ENCODE peak calls at places on chromosomes 7 and 10, in four cellular contexts. E, O, W and Z are unnamed samples.
A peak's percentile ranks its signal among the peaks of the same experiment; 100 is the strongest.

GRCh38 chr10:24681476-24682088 is 42.1 kb downstream of the ARHGAP21 start:
- DNase-seq in W (no peak), O (peak; percentile 15), E (no peak), Z (no peak)

GRCh38 chr7:75727881-75728592 is 10.7 kb downstream of the HIP1 start:
- DNase-seq in E (no peak), W (no peak), O (no peak), Z (no peak)

GRCh38 chr10:58817499-58817898 is 304.8 kb downstream of the BICC1 start:
- DNase-seq in E (no peak), O (no peak), W (no peak), Z (no peak)

GRCh38 chr7:26345837-26346236 is 54.2 kb downstream of the SNX10 start:
- DNase-seq in E (no peak), O (no peak), W (no peak), Z (no peak)

GRCh38 chr10:28906934-28907333 is 229.6 kb downstream of the BAMBI start:
- DNase-seq in E (no peak), O (no peak), W (no peak), Z (no peak)

GRCh38 chr10:110609592-110609991 is 34.5 kb upstream of the RBM20 start:
- DNase-seq in W (peak; percentile 59), O (no peak), E (no peak), Z (no peak)

GRCh38 chr7:81135322-81135721 is 216.5 kb upstream of the SEMA3C start:
- DNase-seq in W (no peak), O (no peak), E (no peak), Z (no peak)

GRCh38 chr7:3065724-3066143 is 22.1 kb upstream of the CARD11 start:
- DNase-seq in E (no peak), W (peak; percentile 46), O (peak; percentile 79), Z (peak; percentile 51)

GRCh38 chr10:2202401-2202800 is 465.1 kb upstream of the ADARB2 start:
- DNase-seq in W (no peak), E (no peak), O (no peak), Z (peak; percentile 10)

GRCh38 chr7:22435105-22435504 is 64.9 kb downstream of the STEAP1B start:
- DNase-seq in O (no peak), E (peak; percentile 68), W (no peak), Z (no peak)

GRCh38 chr10:60414877-60415585 is 25.4 kb upstream of the ANK3 start:
- DNase-seq in W (no peak), O (no peak), E (no peak), Z (no peak)

GRCh38 chr7:151018421-151019129 is 5.7 kb downstream of the ATG9B start:
- DNase-seq in E (no peak), O (no peak), W (no peak), Z (no peak)

GRCh38 chr7:10790910-10791309 is 182.8 kb upstream of the PHF14 start:
- DNase-seq in E (no peak), O (no peak), W (no peak), Z (no peak)

GRCh38 chr10:122236690-122237306 is 34.3 kb upstream of the BTBD16 start:
- DNase-seq in O (no peak), W (peak; percentile 82), E (no peak), Z (no peak)

GRCh38 chr10:31630866-31631567 is 297.6 kb downstream of the ARHGAP12 start:
- DNase-seq in E (peak; percentile 50), W (no peak), O (no peak), Z (no peak)

GRCh38 chr10:32957341-32958084 is 517 bp downstream of the ITGB1 start:
- DNase-seq in W (peak; percentile 82), E (no peak), O (peak; percentile 50), Z (peak; percentile 73)

GRCh38 chr10:13206546-13207443 is 27.4 kb downstream of the UCMA start:
- DNase-seq in W (peak; percentile 44), O (no peak), E (no peak), Z (no peak)

GRCh38 chr10:100744980-100745881 is at the start of gene PAX2:
- DNase-seq in W (peak; percentile 69), O (no peak), E (no peak), Z (peak; percentile 89)

GRCh38 chr7:99258501-99258900 is 14.1 kb upstream of the MYH16 start:
- DNase-seq in O (no peak), E (no peak), W (no peak), Z (no peak)

GRCh38 chr7:118239014-118239413 is 14.5 kb downstream of the ANKRD7 start:
- DNase-seq in E (no peak), O (no peak), W (no peak), Z (peak; percentile 52)

GRCh38 chr7:22262538-22262937 is 94.4 kb downstream of the RAPGEF5 start:
- DNase-seq in E (no peak), W (no peak), O (no peak), Z (no peak)

GRCh38 chr10:124250506-124250905 is 157.1 kb upstream of the CHST15 start:
- DNase-seq in O (no peak), W (no peak), E (no peak), Z (no peak)

GRCh38 chr10:20672724-20673123 is 224.4 kb downstream of the NEBL start:
- DNase-seq in O (no peak), E (no peak), W (no peak), Z (no peak)

GRCh38 chr7:77537136-77537594 is at the start of gene PTPN12:
- DNase-seq in W (no peak), E (no peak), O (no peak), Z (peak; percentile 77)

GRCh38 chr10:29522038-29522855 is 112.5 kb downstream of the SVIL start:
- DNase-seq in E (no peak), O (no peak), W (no peak), Z (no peak)

GRCh38 chr10:113020838-113021237 is 70.8 kb downstream of the TCF7L2 start:
- DNase-seq in E (no peak), W (no peak), O (no peak), Z (no peak)

GRCh38 chr10:126062132-126063032 is 166.0 kb downstream of the FANK1 start:
- DNase-seq in O (peak; percentile 11), W (no peak), E (no peak), Z (no peak)

GRCh38 chr10:17023386-17024298 is 106.0 kb downstream of the CUBN start:
- DNase-seq in E (peak; percentile 69), O (peak; percentile 66), W (no peak), Z (no peak)

GRCh38 chr10:50375051-50375452 is 123.7 kb upstream of the ASAH2 start:
- DNase-seq in O (no peak), W (no peak), E (no peak), Z (no peak)

GRCh38 chr7:158056761-158057160 is 530.9 kb downstream of the PTPRN2 start:
- DNase-seq in E (no peak), O (no peak), W (no peak), Z (no peak)
- TF ChIP-seq NRF1 in E (no peak), O (no peak), W (no peak), Z (no peak)

GRCh38 chr10:133415752-133416151 is 8.7 kb downstream of the SPRN start:
- DNase-seq in W (no peak), E (no peak), O (no peak), Z (no peak)
- TF ChIP-seq GABPA in W (no peak), E (no peak), O (no peak), Z (no peak)

DNA sequence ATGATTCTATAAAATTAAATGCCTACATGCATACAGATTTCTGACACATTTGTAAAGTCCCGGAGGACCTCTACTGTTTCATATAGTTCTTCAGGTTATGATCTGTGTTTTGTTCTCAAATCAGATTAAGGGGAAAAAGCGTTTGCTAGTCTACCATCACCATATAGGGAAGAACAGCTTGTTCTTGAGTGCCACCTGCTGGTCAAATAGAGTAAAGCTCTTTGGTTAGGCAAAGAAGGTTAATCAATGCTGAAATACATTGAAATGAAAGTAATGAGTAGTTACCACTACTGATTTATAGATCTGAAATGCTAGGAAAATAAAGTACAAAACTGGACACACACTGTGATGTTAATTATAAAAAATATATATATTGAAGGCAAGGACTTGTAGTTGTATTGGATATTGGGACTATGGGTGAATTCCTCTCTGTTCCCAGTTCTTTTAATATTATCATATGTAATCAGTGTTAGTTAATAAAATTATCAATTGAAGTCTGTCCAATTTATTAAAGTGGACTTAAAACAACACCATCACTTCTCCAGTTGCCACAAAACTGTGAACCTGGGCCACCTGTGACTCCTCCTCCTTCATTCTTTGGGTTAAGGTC is 72.6 kb upstream of the PDLIM1 start:
- DNase-seq in W (peak; percentile 70), E (peak; percentile 50), O (peak; percentile 61), Z (no peak)
- TF ChIP-seq NRF1 in W (no peak), E (no peak), O (no peak), Z (no peak)

DNA sequence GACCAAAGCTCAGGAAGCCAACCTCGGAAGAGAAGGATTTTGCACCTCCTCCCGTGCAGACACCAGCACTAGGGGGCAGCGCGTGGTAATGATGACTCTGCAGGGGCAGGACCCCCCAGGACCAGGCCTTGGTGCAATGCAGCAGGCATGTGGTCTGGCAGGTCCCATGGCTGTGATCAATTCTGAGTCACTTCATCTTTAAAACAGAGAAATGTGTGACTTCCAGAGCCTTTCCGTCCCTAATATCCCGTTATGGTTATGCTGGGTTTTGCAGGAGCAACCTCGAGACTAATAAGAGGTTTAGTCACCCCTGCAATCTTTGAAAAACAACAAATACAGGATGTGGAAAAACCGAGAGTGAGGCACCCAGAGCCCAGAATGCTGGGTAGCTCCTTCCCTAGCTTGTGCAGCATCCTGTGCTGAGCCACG is 30.2 kb upstream of the GJD4 start:
- DNase-seq in E (no peak), W (no peak), O (peak; percentile 27), Z (peak; percentile 61)
- TF ChIP-seq GABPA in E (no peak), W (no peak), O (no peak), Z (no peak)

GRCh38 chr7:38775503-38775902 is 133.5 kb downstream of the VPS41 start:
- DNase-seq in W (no peak), O (no peak), E (no peak), Z (no peak)
- TF ChIP-seq NRF1 in W (no peak), O (no peak), E (no peak), Z (no peak)

GRCh38 chr7:1079546-1079945 is 8.4 kb upstream of the GPER1 start:
- DNase-seq in E (no peak), W (no peak), O (no peak), Z (no peak)

GRCh38 chr7:1080251-1080917 is 7.5 kb upstream of the GPER1 start:
- DNase-seq in W (no peak), O (no peak), E (no peak), Z (no peak)

GRCh38 chr7:1081336-1081735 is 6.6 kb upstream of the GPER1 start:
- DNase-seq in W (peak; percentile 61), O (no peak), E (no peak), Z (no peak)

GRCh38 chr7:1081931-1082401 is 5.9 kb upstream of the GPER1 start:
- DNase-seq in W (peak; percentile 90), E (no peak), O (no peak), Z (no peak)

GRCh38 chr7:1080918-1081255 is 7.0 kb upstream of the GPER1 start:
- DNase-seq in W (no peak), E (no peak), O (no peak), Z (no peak)
- TF ChIP-seq GABPA in W (no peak), E (no peak), O (no peak), Z (no peak)

GRCh38 chr10:61751599-61751998 is 88.9 kb downstream of the CABCOCO1 start:
- DNase-seq in W (no peak), O (no peak), E (no peak), Z (no peak)
- TF ChIP-seq NRF1 in W (no peak), O (no peak), E (no peak), Z (no peak)